ENCODE peak calls at places on chromosomes 1 and 21, in nine cellular contexts. O, I, J, S, B, F, U, E and N are unnamed samples.

GRCh38 chr1:24643362-24644346 is 552 bp downstream of the SRRM1 start:
- DNase-seq in O (no peak), I (peak; percentile 10), J (no peak), S (no peak), B (no peak), F (peak; percentile 46), U (no peak), E (no peak), N (peak; percentile 60)

GRCh38 chr1:20871419-20871818 is 84.3 kb upstream of the HP1BP3 start:
- DNase-seq in O (no peak), I (no peak), J (no peak), S (no peak), B (no peak), F (no peak), U (no peak), E (peak; percentile 41), N (no peak)

GRCh38 chr1:226100436-226101347 is 38.2 kb downstream of the H3-3A start:
- DNase-seq in O (peak; percentile 24), I (no peak), J (peak; percentile 68), S (no peak), B (peak; percentile 60), F (peak; percentile 38), U (no peak), E (peak; percentile 81), N (peak; percentile 40)

GRCh38 chr1:244710474-244711062 is 57.6 kb downstream of the DESI2 start:
- DNase-seq in O (no peak), I (no peak), J (no peak), S (no peak), B (no peak), F (no peak), U (no peak), E (no peak), N (no peak)

GRCh38 chr1:175075572-175076568 is 8.2 kb downstream of the TNN start:
- DNase-seq in O (peak; percentile 38), I (no peak), J (peak; percentile 38), S (no peak), B (no peak), F (no peak), U (no peak), E (peak; percentile 16), N (no peak)

GRCh38 chr1:24541711-24542346 is 14.1 kb upstream of the NCMAP start:
- DNase-seq in O (no peak), I (no peak), J (no peak), S (no peak), B (no peak), F (peak; percentile 37), U (no peak), E (no peak), N (no peak)

GRCh38 chr21:32545948-32546441 is 39.3 kb downstream of the TCP10L start:
- DNase-seq in O (no peak), I (no peak), J (no peak), S (no peak), B (no peak), F (no peak), U (no peak), E (peak; percentile 47), N (no peak)

GRCh38 chr1:93690921-93691789 is 9.5 kb upstream of the BCAR3 start:
- DNase-seq in O (no peak), I (no peak), J (no peak), S (no peak), B (no peak), F (no peak), U (no peak), E (no peak), N (no peak)

GRCh38 chr1:220991959-220992704 is 112.9 kb downstream of the HLX start:
- DNase-seq in O (no peak), I (no peak), J (no peak), S (no peak), B (peak; percentile 47), F (no peak), U (no peak), E (peak; percentile 21), N (no peak)

GRCh38 chr1:8516278-8516777 is 198.4 kb downstream of the SLC45A1 start:
- DNase-seq in O (no peak), I (no peak), J (no peak), S (no peak), B (no peak), F (no peak), U (no peak), E (no peak), N (no peak)

GRCh38 chr1:185155600-185156320 is 993 bp downstream of the TRMT1L start:
- DNase-seq in O (peak; percentile 8), I (no peak), J (peak; percentile 12), S (no peak), B (peak; percentile 34), F (no peak), U (no peak), E (peak; percentile 52), N (peak; percentile 16)

GRCh38 chr1:83791821-83792437 is 207.0 kb downstream of the TTLL7 start:
- DNase-seq in O (peak; percentile 42), I (no peak), J (no peak), S (no peak), B (peak; percentile 1), F (no peak), U (no peak), E (peak; percentile 0), N (no peak)

GRCh38 chr1:234515411-234515810 is 36.4 kb upstream of the TARBP1 start:
- DNase-seq in O (peak; percentile 27), I (no peak), J (no peak), S (no peak), B (peak; percentile 55), F (no peak), U (no peak), E (peak; percentile 59), N (no peak)

GRCh38 chr21:43372663-43373386 is 54.1 kb downstream of the SIK1 start:
- DNase-seq in O (no peak), I (peak; percentile 65), J (no peak), S (peak; percentile 14), B (no peak), F (no peak), U (no peak), E (no peak), N (no peak)

GRCh38 chr1:220732621-220733020 is 15.5 kb upstream of the MTARC2 start:
- DNase-seq in O (no peak), I (peak; percentile 14), J (no peak), S (no peak), B (no peak), F (peak; percentile 20), U (no peak), E (no peak), N (no peak)

GRCh38 chr1:184160942-184161698 is 109.6 kb downstream of the TSEN15 start:
- DNase-seq in O (no peak), I (no peak), J (peak; percentile 23), S (no peak), B (peak; percentile 83), F (no peak), U (no peak), E (peak; percentile 59), N (no peak)

DNA sequence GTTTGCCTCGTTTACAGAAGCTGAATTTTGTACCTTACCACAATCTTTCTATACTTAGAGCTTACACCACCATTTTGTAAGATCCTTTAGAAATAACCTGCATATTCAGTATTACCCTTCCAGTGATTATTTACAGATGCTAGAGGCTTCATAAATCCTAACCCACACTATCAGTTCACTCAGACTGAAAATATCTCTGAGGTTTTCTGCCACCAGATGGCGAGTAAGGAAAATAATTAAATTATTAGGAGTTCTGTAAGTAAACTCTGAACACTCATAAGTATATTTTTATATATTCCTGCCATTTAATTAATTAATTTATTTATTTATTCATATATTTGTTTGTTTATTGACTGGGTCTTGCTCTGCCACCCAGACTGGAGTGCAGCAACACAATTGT is 1635.2 kb downstream of the PLA2G4A start:
- DNase-seq in O (no peak), I (no peak), J (no peak), S (no peak), B (no peak), F (no peak), U (no peak), E (peak; percentile 23), N (no peak)
- TF ChIP-seq CTCF in O (no peak), I (no peak), J (no peak), S (no peak), B (no peak), F (no peak), U (no peak), E (peak; percentile 15), N (no peak)

DNA sequence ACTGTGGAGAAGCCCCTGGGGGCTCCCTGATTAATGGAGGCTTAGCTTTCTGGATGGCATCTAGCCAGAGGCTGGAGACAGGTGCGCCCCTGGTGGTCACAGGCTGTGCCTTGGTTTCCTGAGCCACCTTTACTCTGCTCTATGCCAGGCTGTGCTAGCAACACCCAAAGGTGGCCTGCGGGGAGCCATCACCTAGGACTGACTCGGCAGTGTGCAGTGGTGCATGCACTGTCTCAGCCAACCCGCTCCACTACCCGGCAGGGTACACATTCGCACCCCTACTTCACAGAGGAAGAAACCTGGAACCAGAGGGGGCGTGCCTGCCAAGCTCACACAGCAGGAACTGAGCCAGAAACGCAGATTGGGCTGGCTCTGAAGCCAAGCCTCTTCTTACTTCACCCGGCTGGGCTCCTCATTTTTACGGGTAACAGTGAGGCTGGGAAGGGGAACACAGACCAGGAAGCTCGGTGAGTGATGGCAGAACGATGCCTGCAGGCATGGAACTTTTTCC is 24.8 kb downstream of the PCSK9 start:
- DNase-seq in O (no peak), I (peak; percentile 57), J (peak; percentile 31), S (no peak), B (peak; percentile 35), F (no peak), U (no peak), E (no peak), N (peak; percentile 51)
- TF ChIP-seq CTCF in O (peak; percentile 3), I (no peak), J (no peak), S (no peak), B (peak; percentile 5), F (peak; percentile 54), U (peak; percentile 36), E (no peak), N (peak; percentile 76)

GRCh38 chr1:172399369-172400072 is 21.0 kb upstream of the C1orf105 start:
- DNase-seq in O (peak; percentile 94), I (peak; percentile 54), J (no peak), S (peak; percentile 47), B (peak; percentile 97), F (no peak), U (peak; percentile 24), E (peak; percentile 92), N (peak; percentile 48)
- TF ChIP-seq CTCF in O (peak; percentile 31), I (peak; percentile 25), J (no peak), S (peak; percentile 43), B (peak; percentile 7), F (peak; percentile 63), U (peak; percentile 80), E (peak; percentile 74), N (peak; percentile 90)

GRCh38 chr1:72845981-72846380 is 563.6 kb upstream of the NEGR1 start:
- DNase-seq in O (no peak), I (no peak), J (no peak), S (no peak), B (no peak), F (no peak), U (no peak), E (no peak), N (no peak)

GRCh38 chr1:72846476-72846875 is 564.1 kb upstream of the NEGR1 start:
- DNase-seq in O (no peak), I (no peak), J (no peak), S (no peak), B (no peak), F (no peak), U (no peak), E (no peak), N (no peak)

GRCh38 chr1:72845342-72845741 is 563.0 kb upstream of the NEGR1 start:
- DNase-seq in O (peak; percentile 1), I (no peak), J (no peak), S (no peak), B (no peak), F (peak; percentile 17), U (no peak), E (no peak), N (no peak)

GRCh38 chr1:72848997-72849396 is 566.7 kb upstream of the NEGR1 start:
- DNase-seq in O (no peak), I (no peak), J (no peak), S (no peak), B (no peak), F (no peak), U (no peak), E (no peak), N (no peak)

GRCh38 chr1:72846891-72847290 is 564.6 kb upstream of the NEGR1 start:
- DNase-seq in O (no peak), I (no peak), J (no peak), S (no peak), B (no peak), F (no peak), U (no peak), E (no peak), N (no peak)
- TF ChIP-seq CTCF in O (no peak), I (no peak), J (no peak), S (no peak), B (no peak), F (no peak), U (no peak), E (no peak), N (no peak)